ENCODE peak calls at places on chromosome 13, in nine cellular contexts. G is stimulated activated CD8-positive, alpha-beta memory T cell treated with anti-CD3 and anti-CD28 coated beads, Interleukin-2, amount 100 ng/mL, for 1 hour; E is GOT3; B is left cardiac atrium; V is CD4-positive, CD25-positive, alpha-beta regulatory T cell; Y is GM10248; U is endothelial cell; S is nucleus accumbens; J is iPS-NIHi11. W is an unnamed sample.
A peak's percentile ranks its signal among the peaks of the same experiment; 100 is the strongest.

GRCh38 chr13:81493144-81493543 is 1152.2 kb upstream of the SPRY2 start:
- DNase-seq in J (no peak), Y (no peak), E (no peak), G (no peak), S (no peak), V (no peak), B (no peak), U (no peak), W (no peak)

GRCh38 chr13:100887729-100888151 is 213.1 kb upstream of the TMTC4 start:
- DNase-seq in V (no peak), G (no peak), E (no peak), S (no peak), B (no peak), Y (no peak), J (no peak), U (no peak), W (no peak)

GRCh38 chr13:100434010-100434763 is 154.4 kb downstream of the GGACT start:
- DNase-seq in G (no peak), J (no peak), U (no peak), E (no peak), Y (peak; percentile 22), V (no peak), S (no peak), B (no peak), W (no peak)

GRCh38 chr13:73943137-73943964 is 190.9 kb downstream of the KLF12 start:
- DNase-seq in U (no peak), Y (peak; percentile 29), G (no peak), J (no peak), B (no peak), S (no peak), V (peak; percentile 63), E (no peak), W (no peak)

GRCh38 chr13:51539887-51540286 is 44.4 kb upstream of the WDFY2 start:
- DNase-seq in B (no peak), U (no peak), E (no peak), V (no peak), Y (no peak), G (no peak), S (no peak), J (no peak), W (no peak)

GRCh38 chr13:45398862-45399261 is 19.3 kb downstream of the SLC25A30 start:
- DNase-seq in Y (no peak), G (no peak), B (no peak), E (no peak), J (no peak), U (no peak), V (peak; percentile 20), S (no peak), W (peak; percentile 37)

GRCh38 chr13:45102136-45102802 is 18.0 kb upstream of the GTF2F2 start:
- DNase-seq in B (no peak), S (peak; percentile 61), J (no peak), G (no peak), E (no peak), U (no peak), V (no peak), Y (no peak), W (no peak)

GRCh38 chr13:110327036-110327790 is 20.1 kb downstream of the COL4A2 start:
- DNase-seq in B (no peak), E (no peak), G (no peak), J (peak; percentile 76), V (no peak), Y (no peak), S (no peak), U (no peak), W (no peak)

GRCh38 chr13:112876305-112877000 is 92.6 kb upstream of the MCF2L start:
- DNase-seq in U (no peak), G (no peak), V (no peak), Y (no peak), B (peak; percentile 17), E (no peak), J (no peak), S (no peak), W (no peak)

GRCh38 chr13:28316841-28317240 is 178.1 kb downstream of the FLT1 start:
- DNase-seq in V (no peak), Y (no peak), J (no peak), G (no peak), U (no peak), E (no peak), B (no peak), S (no peak), W (no peak)

GRCh38 chr13:108679989-108680388 is 50.6 kb downstream of the MYO16 start:
- DNase-seq in G (no peak), U (no peak), V (no peak), S (no peak), E (no peak), J (no peak), Y (no peak), B (no peak), W (no peak)

GRCh38 chr13:92804926-92805325 is 421.7 kb upstream of the GPC6 start:
- DNase-seq in V (no peak), U (no peak), Y (no peak), B (no peak), G (no peak), E (no peak), J (no peak), S (no peak), W (no peak)

GRCh38 chr13:40762849-40763248 is 8.1 kb downstream of the MRPS31 start:
- DNase-seq in G (no peak), E (no peak), Y (no peak), U (no peak), J (no peak), B (no peak), V (no peak), S (no peak), W (no peak)

GRCh38 chr13:46166221-46166584 is 15.8 kb downstream of the LCP1 start:
- DNase-seq in E (no peak), G (no peak), J (no peak), Y (no peak), V (no peak), U (no peak), S (no peak), B (no peak), W (no peak)

GRCh38 chr13:48595330-48596127 is 58.2 kb upstream of the CYSLTR2 start:
- DNase-seq in S (peak; percentile 31), G (peak; percentile 8), J (peak; percentile 35), U (peak; percentile 37), Y (peak; percentile 48), B (peak; percentile 69), E (no peak), V (peak; percentile 69), W (peak; percentile 75)

GRCh38 chr13:94305463-94305862 is 174.0 kb downstream of the DCT start:
- DNase-seq in G (no peak), U (no peak), S (no peak), B (no peak), V (no peak), E (no peak), Y (no peak), J (no peak), W (no peak)

GRCh38 chr13:88051746-88052482 is 380.7 kb downstream of the SLITRK5 start:
- DNase-seq in B (no peak), V (no peak), E (no peak), U (no peak), J (no peak), G (no peak), S (no peak), Y (no peak), W (no peak)